ENCODE peak calls at places on chromosome 1, in four cellular contexts. One of them, this sample, is unnamed.

GRCh38 chr1:50527249-50527986 is 104.2 kb upstream of the DMRTA2 start:
- DNase-seq in heart left ventricle: no peak
- DNase-seq in thyroid gland: no peak
- DNase-seq in sigmoid colon: no peak
- DNase-seq in this sample: no peak

GRCh38 chr1:29524285-29525065 is 288.2 kb downstream of the PTPRU start:
- DNase-seq in thyroid gland: no peak
- DNase-seq in sigmoid colon: peak
- DNase-seq in heart left ventricle: no peak
- DNase-seq in this sample: no peak

GRCh38 chr1:159828916-159829634 is 2.4 kb downstream of the SLAMF8 start:
- DNase-seq in heart left ventricle: peak
- DNase-seq in sigmoid colon: no peak
- DNase-seq in thyroid gland: peak
- DNase-seq in this sample: peak

GRCh38 chr1:23384312-23385058 is 14.8 kb upstream of the ZNF436 start:
- DNase-seq in heart left ventricle: no peak
- DNase-seq in sigmoid colon: peak
- DNase-seq in thyroid gland: no peak
- DNase-seq in this sample: no peak

GRCh38 chr1:226723640-226724532 is 15.2 kb downstream of the ITPKB start:
- DNase-seq in thyroid gland: peak
- DNase-seq in heart left ventricle: peak
- DNase-seq in sigmoid colon: peak
- DNase-seq in this sample: no peak

GRCh38 chr1:209456878-209457277 is 126.6 kb upstream of the CAMK1G start:
- DNase-seq in sigmoid colon: no peak
- DNase-seq in heart left ventricle: no peak
- DNase-seq in thyroid gland: peak
- DNase-seq in this sample: no peak

GRCh38 chr1:33372677-33373076 is 51.8 kb upstream of the A3GALT2 start:
- DNase-seq in sigmoid colon: no peak
- DNase-seq in thyroid gland: no peak
- DNase-seq in heart left ventricle: no peak
- DNase-seq in this sample: no peak

GRCh38 chr1:93616996-93617669 is 64.5 kb downstream of the BCAR3 start:
- DNase-seq in thyroid gland: peak
- DNase-seq in heart left ventricle: peak
- DNase-seq in sigmoid colon: peak
- DNase-seq in this sample: no peak

GRCh38 chr1:154983776-154984466 is 777 bp downstream of the FLAD1 start:
- DNase-seq in sigmoid colon: peak
- DNase-seq in heart left ventricle: no peak
- DNase-seq in thyroid gland: no peak
- DNase-seq in this sample: peak

GRCh38 chr1:158838660-158839059 is 7.5 kb downstream of the MNDA start:
- DNase-seq in heart left ventricle: no peak
- DNase-seq in thyroid gland: no peak
- DNase-seq in sigmoid colon: no peak
- DNase-seq in this sample: no peak

GRCh38 chr1:203086992-203087763 is 1.4 kb upstream of the MYOG start:
- DNase-seq in heart left ventricle: no peak
- DNase-seq in sigmoid colon: no peak
- DNase-seq in thyroid gland: no peak
- DNase-seq in this sample: no peak

GRCh38 chr1:85283475-85284199 is 7.2 kb upstream of the BCL10 start:
- DNase-seq in heart left ventricle: peak
- DNase-seq in thyroid gland: peak
- DNase-seq in sigmoid colon: no peak
- DNase-seq in this sample: peak

GRCh38 chr1:59353453-59353852 is 56.6 kb downstream of the FGGY start:
- DNase-seq in heart left ventricle: no peak
- DNase-seq in thyroid gland: no peak
- DNase-seq in sigmoid colon: no peak
- DNase-seq in this sample: no peak
- TF ChIP-seq CTCF in heart left ventricle: no peak
- TF ChIP-seq CTCF in thyroid gland: no peak
- TF ChIP-seq CTCF in sigmoid colon: no peak
- TF ChIP-seq CTCF in this sample: no peak

GRCh38 chr1:119651133-119651532 is 3.1 kb upstream of the ZNF697 start:
- DNase-seq in thyroid gland: no peak
- DNase-seq in sigmoid colon: no peak
- DNase-seq in heart left ventricle: no peak
- DNase-seq in this sample: no peak
- TF ChIP-seq CTCF in thyroid gland: no peak
- TF ChIP-seq CTCF in sigmoid colon: no peak
- TF ChIP-seq CTCF in heart left ventricle: no peak
- TF ChIP-seq CTCF in this sample: no peak

GRCh38 chr1:20484526-20485462 is 1.2 kb downstream of the CAMK2N1 start:
- DNase-seq in heart left ventricle: no peak
- DNase-seq in sigmoid colon: peak
- DNase-seq in thyroid gland: no peak
- DNase-seq in this sample: peak

GRCh38 chr1:20485527-20486456 is at the start of gene CAMK2N1:
- DNase-seq in heart left ventricle: peak
- DNase-seq in thyroid gland: peak
- DNase-seq in sigmoid colon: peak
- DNase-seq in this sample: peak

GRCh38 chr1:20483098-20483832 is 2.7 kb downstream of the CAMK2N1 start:
- DNase-seq in heart left ventricle: no peak
- DNase-seq in thyroid gland: no peak
- DNase-seq in sigmoid colon: no peak
- DNase-seq in this sample: no peak

GRCh38 chr1:20481643-20482498 is 4.1 kb downstream of the CAMK2N1 start:
- DNase-seq in thyroid gland: no peak
- DNase-seq in heart left ventricle: no peak
- DNase-seq in sigmoid colon: no peak
- DNase-seq in this sample: no peak

DNA sequence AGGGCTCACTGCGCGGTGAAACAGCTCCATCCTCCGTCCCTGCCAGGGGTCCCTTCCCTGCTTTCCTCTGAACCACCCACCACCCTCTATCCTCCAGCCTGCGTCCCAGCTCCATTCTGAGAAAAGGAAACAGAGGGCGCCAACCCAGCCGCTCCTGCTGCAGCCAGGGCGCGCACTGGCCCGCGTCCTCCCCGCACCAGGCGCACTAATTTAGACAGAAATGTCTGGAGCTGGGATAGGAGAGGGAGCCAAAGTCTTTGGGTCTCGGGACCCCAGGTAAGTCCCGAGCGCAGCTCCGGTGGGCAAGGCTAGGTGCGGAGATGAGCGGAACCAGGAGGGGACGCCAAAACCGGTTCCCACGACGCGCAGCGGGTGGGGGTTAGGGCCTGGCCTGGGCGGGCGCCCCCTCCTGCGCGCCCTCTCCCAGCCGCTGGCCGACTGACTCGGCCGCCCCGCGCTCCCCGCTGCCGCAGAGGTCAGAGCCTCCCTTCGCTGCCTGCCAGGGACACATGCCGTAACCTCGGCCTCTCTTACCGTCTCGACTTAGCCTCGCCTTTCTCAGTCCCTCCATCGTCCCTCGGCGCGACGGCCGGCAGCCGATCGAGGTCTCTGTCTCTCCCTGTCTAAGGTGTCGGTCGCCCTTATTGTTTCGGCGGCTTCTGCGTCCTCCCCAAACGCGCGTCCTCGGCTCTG is 2.0 kb downstream of the CAMK2N1 start:
- DNase-seq in thyroid gland: no peak
- DNase-seq in heart left ventricle: peak
- DNase-seq in sigmoid colon: no peak
- DNase-seq in this sample: no peak
- TF ChIP-seq CTCF in thyroid gland: no peak
- TF ChIP-seq CTCF in heart left ventricle: no peak
- TF ChIP-seq CTCF in sigmoid colon: no peak
- TF ChIP-seq CTCF in this sample: no peak

GRCh38 chr1:206467915-206468314 is 2.4 kb upstream of the IKBKE start:
- DNase-seq in thyroid gland: peak
- DNase-seq in sigmoid colon: peak
- DNase-seq in heart left ventricle: peak
- DNase-seq in this sample: no peak
- TF ChIP-seq CTCF in thyroid gland: no peak
- TF ChIP-seq CTCF in sigmoid colon: no peak
- TF ChIP-seq CTCF in heart left ventricle: no peak
- TF ChIP-seq CTCF in this sample: no peak

DNA sequence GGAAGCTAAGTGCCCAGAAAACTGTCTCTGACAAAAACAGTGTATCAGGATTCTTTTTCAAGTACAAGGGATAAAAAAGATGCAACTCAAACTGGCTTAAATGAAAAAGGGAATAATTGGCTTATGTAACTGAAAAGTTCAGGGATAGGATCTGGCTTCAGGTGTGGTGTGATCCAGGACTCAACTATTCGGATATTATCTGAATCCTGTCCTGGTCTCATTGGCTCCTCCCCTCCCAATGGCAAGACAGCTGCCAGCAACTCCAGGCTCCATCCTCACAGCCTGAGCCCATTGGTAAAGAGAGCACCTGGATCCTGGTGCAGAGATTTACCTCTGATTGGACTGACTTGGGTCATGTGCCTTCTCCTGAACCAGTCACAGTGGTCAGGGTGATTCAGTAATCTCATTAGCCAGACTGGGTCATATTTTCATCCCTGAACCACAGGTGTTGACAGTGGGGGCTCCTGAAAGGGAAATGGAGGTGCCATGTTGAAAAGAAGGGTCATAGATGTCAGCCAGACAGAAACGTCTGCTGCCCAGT is 205.4 kb upstream of the TMEM51 start:
- DNase-seq in sigmoid colon: no peak
- DNase-seq in heart left ventricle: no peak
- DNase-seq in thyroid gland: no peak
- DNase-seq in this sample: no peak
- TF ChIP-seq CTCF in sigmoid colon: no peak
- TF ChIP-seq CTCF in heart left ventricle: no peak
- TF ChIP-seq CTCF in thyroid gland: no peak
- TF ChIP-seq CTCF in this sample: no peak

DNA sequence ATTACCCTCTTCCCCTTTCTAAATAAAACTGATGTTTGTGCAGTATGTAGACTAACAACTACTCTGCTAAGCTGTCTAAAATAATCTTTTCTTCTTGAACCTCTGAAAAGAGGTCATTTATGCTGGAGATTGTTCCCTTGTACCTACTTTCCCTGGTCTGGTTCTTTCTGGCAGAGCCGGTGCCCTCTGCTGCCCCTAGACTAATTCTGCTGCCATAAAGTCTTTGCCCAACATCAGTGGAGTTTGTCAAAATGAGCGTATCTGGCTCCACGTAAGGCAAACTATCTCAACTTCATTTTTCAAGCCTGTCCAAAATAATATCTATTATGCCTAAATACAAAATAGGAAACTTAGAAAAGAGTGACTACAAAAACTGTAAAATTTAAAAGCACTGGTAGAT is 30.9 kb upstream of the ANGPTL7 start:
- DNase-seq in thyroid gland: no peak
- DNase-seq in heart left ventricle: no peak
- DNase-seq in sigmoid colon: peak
- DNase-seq in this sample: no peak
- TF ChIP-seq CTCF in thyroid gland: no peak
- TF ChIP-seq CTCF in heart left ventricle: no peak
- TF ChIP-seq CTCF in sigmoid colon: no peak
- TF ChIP-seq CTCF in this sample: no peak

GRCh38 chr1:71582673-71583072 is 501.8 kb upstream of the ZRANB2 start:
- DNase-seq in sigmoid colon: no peak
- DNase-seq in thyroid gland: no peak
- DNase-seq in heart left ventricle: no peak
- DNase-seq in this sample: no peak

GRCh38 chr1:71589005-71589404 is 508.2 kb upstream of the ZRANB2 start:
- DNase-seq in sigmoid colon: no peak
- DNase-seq in heart left ventricle: no peak
- DNase-seq in thyroid gland: no peak
- DNase-seq in this sample: no peak

GRCh38 chr1:71586030-71586429 is 505.2 kb upstream of the ZRANB2 start:
- DNase-seq in sigmoid colon: no peak
- DNase-seq in thyroid gland: no peak
- DNase-seq in heart left ventricle: no peak
- DNase-seq in this sample: no peak

GRCh38 chr1:71592646-71593274 is 511.9 kb upstream of the ZRANB2 start:
- DNase-seq in sigmoid colon: no peak
- DNase-seq in heart left ventricle: no peak
- DNase-seq in thyroid gland: no peak
- DNase-seq in this sample: no peak

DNA sequence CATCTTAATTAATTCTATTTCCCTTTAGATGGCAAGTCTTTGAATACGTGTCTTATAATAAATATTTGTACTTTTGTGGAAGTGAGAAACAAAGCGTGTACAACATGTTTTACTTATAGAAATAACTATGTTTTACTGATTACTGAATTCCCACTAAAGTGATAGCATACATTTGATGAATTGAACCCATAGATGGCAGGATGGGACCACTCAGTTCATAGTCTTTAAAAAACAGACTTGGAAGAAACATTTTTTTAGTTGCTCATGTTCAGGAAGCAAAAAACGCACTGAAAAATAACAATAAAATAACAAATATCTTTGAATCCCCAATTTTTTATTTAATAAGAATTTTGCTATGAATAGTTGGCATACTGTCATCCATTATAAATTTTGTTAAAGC is 507.1 kb upstream of the ZRANB2 start:
- DNase-seq in thyroid gland: no peak
- DNase-seq in sigmoid colon: no peak
- DNase-seq in heart left ventricle: no peak
- DNase-seq in this sample: no peak
- TF ChIP-seq CTCF in thyroid gland: no peak
- TF ChIP-seq CTCF in sigmoid colon: no peak
- TF ChIP-seq CTCF in heart left ventricle: peak
- TF ChIP-seq CTCF in this sample: peak